ENCODE peak calls at places on chromosomes 7 and 10, in four cellular contexts. Y is psoas muscle, W is IMR-90, O is adrenal gland. R is an unnamed sample.

GRCh38 chr10:79061441-79062315 is 7.1 kb upstream of the ZMIZ1 start:
- DNase-seq in W (no peak), Y (peak), O (peak), R (no peak)

GRCh38 chr10:14468022-14468421 is 137.3 kb upstream of the FRMD4A start:
- DNase-seq in O (no peak), W (peak), Y (no peak), R (no peak)

GRCh38 chr7:15131661-15132060 is 229.1 kb upstream of the DGKB start:
- DNase-seq in O (no peak), Y (no peak), W (no peak), R (no peak)

GRCh38 chr10:32790483-32790882 is 167.5 kb downstream of the ITGB1 start:
- DNase-seq in Y (no peak), W (peak), O (no peak), R (no peak)

GRCh38 chr10:8346861-8347260 is 292.4 kb downstream of the GATA3 start:
- DNase-seq in W (no peak), Y (no peak), O (no peak), R (peak)

GRCh38 chr7:74023037-74023436 is 4.9 kb upstream of the ELN start:
- DNase-seq in O (peak), W (peak), Y (peak), R (no peak)

GRCh38 chr10:79904671-79905321 is 44.1 kb downstream of the SFTPD start:
- DNase-seq in W (peak), O (peak), Y (peak), R (peak)

GRCh38 chr7:151398446-151399304 is 11.2 kb downstream of the WDR86 start:
- DNase-seq in W (no peak), Y (no peak), O (no peak), R (no peak)

GRCh38 chr7:121328508-121329459 is at the start of gene WNT16:
- DNase-seq in O (no peak), Y (no peak), W (no peak), R (no peak)

DNA sequence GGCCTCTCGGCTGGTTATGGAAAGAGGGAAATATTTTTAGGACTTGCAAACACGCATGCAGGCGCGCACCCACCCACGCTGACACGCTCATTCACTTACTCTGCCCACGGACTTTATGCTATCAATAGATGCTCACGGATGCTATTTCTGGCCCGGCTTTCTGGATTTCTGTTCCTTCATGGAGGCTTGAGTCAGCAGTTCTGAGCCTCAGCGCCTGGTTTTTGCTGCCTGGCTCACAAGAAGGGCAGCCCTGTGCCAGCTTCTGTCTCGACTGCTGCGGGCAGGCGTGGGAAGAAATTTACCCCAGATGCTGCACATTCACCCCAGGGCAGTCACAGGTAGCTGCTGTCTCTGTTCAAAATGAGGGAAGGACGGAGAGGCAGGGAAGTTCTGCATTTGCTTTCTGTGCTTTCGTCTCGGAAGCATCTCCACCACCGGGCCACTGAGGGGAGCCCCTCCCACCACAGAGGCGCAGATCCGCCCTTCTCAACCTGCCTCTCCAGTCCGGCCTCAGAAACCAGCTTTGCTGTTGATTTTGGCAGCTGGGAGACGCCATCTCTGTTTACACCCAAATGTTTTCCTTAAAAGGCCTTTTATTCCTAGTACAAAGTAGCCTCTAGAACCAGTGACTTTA is 116.2 kb upstream of the BTBD16 start:
- DNase-seq in Y (peak), O (no peak), W (peak), R (no peak)
- TF ChIP-seq CTCF in Y (no peak), O (no peak), W (no peak), R (no peak)

GRCh38 chr7:94665426-94665825 is 9.5 kb upstream of the SGCE start:
- DNase-seq in Y (no peak), W (no peak), O (no peak), R (no peak)
- H3K4me3 ChIP-seq in Y (no peak), W (no peak), O (no peak), R (no peak)

GRCh38 chr10:123021517-123021916 is 12.7 kb downstream of the ACADSB start:
- DNase-seq in Y (no peak), O (no peak), W (no peak), R (peak)
- TF ChIP-seq CTCF in Y (no peak), O (no peak), W (peak), R (peak)

DNA sequence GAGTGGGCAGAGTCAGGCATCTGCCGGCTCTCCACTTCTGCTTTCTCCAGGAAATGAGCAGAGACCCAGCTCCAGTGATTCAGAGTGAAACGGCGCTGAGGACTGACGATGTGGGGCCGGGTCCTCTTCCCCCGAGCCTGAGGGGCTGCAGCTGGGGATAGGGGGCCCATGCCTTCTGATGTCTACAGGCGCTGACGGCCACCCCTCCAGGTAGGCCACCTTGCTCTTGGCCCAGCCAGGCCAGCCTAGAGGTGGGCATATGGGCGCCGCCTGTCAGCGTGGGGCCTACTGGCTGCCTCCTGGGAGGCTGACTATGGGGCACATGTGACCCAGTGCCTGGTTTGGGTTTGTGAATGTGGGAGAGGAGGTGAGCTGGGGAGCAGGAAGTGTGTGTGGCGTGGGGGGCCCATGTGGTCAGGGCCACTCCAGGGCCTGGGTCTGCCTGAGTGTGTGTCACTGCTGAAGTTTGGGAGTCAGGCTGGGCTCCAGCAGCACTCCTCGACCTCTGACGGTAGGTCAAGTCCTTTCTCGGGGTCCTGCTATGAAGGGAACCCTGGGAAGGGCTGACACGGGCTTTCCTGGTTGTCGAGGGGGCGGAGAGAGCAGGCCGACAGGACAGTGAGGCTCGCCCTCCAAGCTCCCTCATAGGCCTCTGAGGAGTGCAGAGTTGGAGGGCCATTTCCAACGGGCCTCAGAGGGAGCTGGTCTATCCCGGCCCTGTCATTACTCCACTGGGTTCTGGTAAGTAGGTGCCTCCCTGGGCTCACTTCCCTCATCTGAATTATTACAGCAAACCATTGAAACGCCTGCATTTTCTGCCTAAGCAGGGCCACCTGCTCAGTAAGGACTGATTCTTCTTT is at the start of gene WDFY4:
- DNase-seq in Y (no peak), O (peak), W (no peak), R (no peak)
- H3K4me3 ChIP-seq in Y (peak), O (no peak), W (no peak), R (no peak)

DNA sequence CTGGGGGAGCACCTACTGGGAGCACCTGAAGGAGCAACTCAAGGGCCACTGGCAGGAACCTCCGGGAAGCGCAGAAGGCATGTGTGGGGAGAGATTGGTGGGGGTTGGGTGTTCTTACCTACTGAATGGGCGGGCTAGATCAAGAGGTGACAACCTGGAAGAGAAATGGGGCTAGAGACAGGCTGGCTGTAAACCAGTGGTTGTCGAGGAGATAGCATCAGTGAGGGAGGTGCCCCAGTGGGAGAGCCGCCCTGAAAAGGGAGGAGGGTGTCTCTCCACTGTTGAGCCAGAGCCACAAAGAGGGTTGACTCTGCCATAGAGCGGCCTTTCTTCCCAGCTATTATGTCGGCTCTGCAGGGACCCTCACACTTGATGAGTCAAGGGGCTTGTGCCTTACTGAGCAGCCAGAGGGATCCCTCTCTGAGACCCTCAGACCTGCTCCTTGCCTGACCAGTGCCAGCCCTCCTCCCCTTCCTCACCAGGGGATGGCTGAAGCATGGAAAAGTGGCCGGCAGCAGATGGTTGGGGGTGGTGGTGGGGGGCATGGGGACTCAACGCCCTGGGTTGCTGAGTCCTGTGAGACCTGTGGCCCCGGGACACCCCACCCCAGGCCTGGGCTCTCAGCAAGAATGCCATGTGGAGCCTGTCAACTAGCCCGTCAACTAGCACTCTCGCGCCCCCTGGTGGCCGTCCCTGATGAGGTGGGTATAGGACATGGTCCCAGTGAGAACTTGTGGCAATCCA is 36.4 kb upstream of the PURB start:
- DNase-seq in W (peak), Y (peak), O (peak), R (peak)
- TF ChIP-seq CTCF in W (peak), Y (peak), O (peak), R (peak)

DNA sequence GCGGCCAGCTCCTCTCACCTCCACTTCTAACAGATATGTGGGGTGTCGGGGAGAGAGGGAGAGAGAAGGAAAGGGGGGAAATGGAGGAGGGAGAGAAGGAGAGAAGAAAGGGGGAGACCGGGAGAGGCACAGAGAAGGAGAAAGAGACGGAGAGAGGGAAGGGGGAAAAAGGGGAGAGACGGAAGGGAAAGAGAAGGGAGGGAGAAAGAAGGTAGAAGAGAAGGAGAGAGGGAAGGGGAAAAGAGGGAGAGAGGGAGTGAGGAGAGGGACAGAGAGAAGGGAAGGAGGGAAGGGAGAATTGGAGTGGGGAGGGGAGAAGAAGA is 3.0 kb downstream of the VSTM2A start:
- DNase-seq in O (no peak), W (no peak), Y (no peak), R (no peak)
- H3K4me3 ChIP-seq in O (no peak), W (no peak), Y (no peak), R (no peak)

DNA sequence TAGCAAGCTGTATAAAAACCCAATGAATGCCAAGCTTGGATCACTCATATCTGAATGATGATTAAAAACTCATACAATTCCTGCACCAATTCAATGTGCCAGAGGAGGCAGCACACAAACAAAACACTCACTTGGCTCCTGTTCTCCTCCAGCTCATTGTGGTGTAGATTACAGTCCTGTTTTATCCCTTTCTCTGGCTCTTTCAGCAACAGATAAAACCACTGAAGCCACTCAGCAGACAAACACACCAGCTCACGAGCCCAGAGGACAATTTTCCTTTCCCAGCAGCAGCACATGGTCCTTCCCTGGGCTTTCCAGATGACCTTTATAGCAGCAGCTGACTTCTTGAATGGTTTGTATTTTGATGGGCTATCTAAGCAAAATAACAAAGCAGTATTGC is 107.3 kb upstream of the STARD3NL start:
- DNase-seq in Y (no peak), O (peak), W (peak), R (peak)
- TF ChIP-seq CTCF in Y (peak), O (peak), W (peak), R (peak)

DNA sequence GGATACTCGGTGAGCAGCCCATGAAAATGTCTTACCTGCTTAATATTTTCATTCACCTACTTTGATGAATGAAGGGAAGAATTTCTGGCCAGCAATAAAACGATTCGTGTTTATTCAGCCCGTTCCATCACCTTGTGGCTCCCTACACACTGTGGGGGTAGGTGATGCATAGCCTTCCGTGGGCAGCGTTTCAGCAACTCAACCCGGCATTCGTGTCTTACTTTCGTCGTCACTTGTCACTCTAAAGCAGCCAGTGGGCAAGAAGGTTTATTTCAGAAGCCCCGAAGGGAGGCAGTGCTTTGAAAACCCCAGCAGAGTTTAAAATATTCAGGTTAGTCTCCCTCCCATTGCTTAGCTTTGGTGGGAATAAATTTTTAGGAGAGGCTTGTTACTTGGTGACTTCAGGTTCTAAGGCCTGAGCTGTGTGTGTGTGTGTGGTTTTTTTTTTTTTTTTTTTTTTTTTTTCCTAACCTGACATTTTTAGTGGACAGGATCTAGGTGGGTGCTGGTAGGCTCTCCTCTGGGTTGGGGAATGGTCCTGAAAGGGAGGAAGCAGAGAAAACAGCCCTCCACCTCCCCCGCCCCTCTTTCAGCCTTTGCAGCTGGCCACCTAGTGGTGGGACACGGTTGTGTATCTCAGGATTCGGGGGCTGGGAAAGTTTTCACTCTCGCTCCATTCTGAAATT is 1.8 kb downstream of the GRK5 start:
- DNase-seq in W (peak), Y (peak), O (peak), R (peak)
- H3K4me3 ChIP-seq in W (peak), Y (peak), O (peak), R (peak)

DNA sequence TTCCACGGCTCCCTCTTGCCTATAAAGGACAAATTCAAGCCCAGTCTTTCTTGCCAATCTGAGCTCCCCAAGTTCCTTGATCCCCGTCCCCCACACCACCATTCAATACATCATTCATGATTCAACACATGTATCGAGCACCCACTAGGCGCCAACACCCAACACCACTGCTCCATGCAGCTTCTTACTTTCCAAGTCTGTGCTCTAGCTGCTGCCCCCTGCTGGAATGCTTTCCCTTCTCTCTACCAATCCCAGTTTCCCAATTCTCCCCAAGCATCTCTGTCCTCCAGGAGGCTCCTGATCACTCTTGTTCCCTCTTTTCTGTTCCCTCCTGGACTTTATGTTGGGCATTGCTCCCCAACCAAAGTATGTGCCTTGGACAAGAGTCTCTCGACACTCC is 172.6 kb downstream of the NEURL1 start:
- DNase-seq in Y (no peak), W (peak), O (no peak), R (peak)
- TF ChIP-seq CTCF in Y (peak), W (peak), O (peak), R (peak)

GRCh38 chr7:16433568-16434122 is 12.3 kb upstream of the CRPPA start:
- DNase-seq in W (no peak), Y (no peak), O (no peak), R (no peak)
- H3K4me3 ChIP-seq in W (no peak), Y (no peak), O (no peak), R (no peak)